ENCODE peak calls at places on chromosome 12, in five cellular contexts. Z, Y, P, A and B are unnamed samples.

GRCh38 chr12:6949063-6949594 is 2.0 kb upstream of the PTPN6 start:
- DNase-seq in Z (no peak), Y (peak; percentile 42), P (no peak), A (no peak), B (no peak)

GRCh38 chr12:85057370-85057963 is 21.3 kb downstream of the LRRIQ1 start:
- DNase-seq in Z (no peak), Y (no peak), P (peak; percentile 21), A (peak; percentile 68), B (no peak)

GRCh38 chr12:82019533-82019932 is 260.4 kb upstream of the PPFIA2 start:
- DNase-seq in Z (no peak), Y (no peak), P (no peak), A (peak; percentile 2), B (no peak)

GRCh38 chr12:46667547-46667946 is 158.2 kb downstream of the SLC38A4 start:
- DNase-seq in Z (no peak), Y (no peak), P (no peak), A (no peak), B (no peak)

GRCh38 chr12:87870061-87870460 is 159.1 kb downstream of the C12orf50 start:
- DNase-seq in Z (no peak), Y (no peak), P (no peak), A (no peak), B (no peak)

GRCh38 chr12:34390171-34390841 is 368.0 kb downstream of the ALG10 start:
- DNase-seq in Z (no peak), Y (peak; percentile 29), P (no peak), A (no peak), B (no peak)

GRCh38 chr12:58225067-58225877 is 283.9 kb downstream of the ATP23 start:
- DNase-seq in Z (no peak), Y (no peak), P (no peak), A (no peak), B (no peak)

GRCh38 chr12:53012928-53013327 is 6.7 kb downstream of the EIF4B start:
- DNase-seq in Z (no peak), Y (no peak), P (no peak), A (no peak), B (no peak)

GRCh38 chr12:54215990-54216579 is 27.3 kb upstream of the SMUG1 start:
- DNase-seq in Z (no peak), Y (peak; percentile 61), P (peak; percentile 35), A (peak; percentile 44), B (peak; percentile 68)

GRCh38 chr12:130970165-130970907 is 16.6 kb downstream of the ADGRD1 start:
- DNase-seq in Z (no peak), Y (no peak), P (no peak), A (no peak), B (no peak)

GRCh38 chr12:3964404-3964803 is 91.2 kb upstream of the PARP11 start:
- DNase-seq in Z (no peak), Y (no peak), P (no peak), A (peak; percentile 23), B (no peak)

GRCh38 chr12:40986031-40986430 is 202.1 kb upstream of the PDZRN4 start:
- DNase-seq in Z (no peak), Y (no peak), P (no peak), A (peak; percentile 53), B (no peak)

GRCh38 chr12:9079883-9080673 is 35.6 kb downstream of the A2M start:
- DNase-seq in Z (no peak), Y (no peak), P (no peak), A (no peak), B (no peak)

GRCh38 chr12:111446631-111447570 is 41.2 kb downstream of the SH2B3 start:
- DNase-seq in Z (no peak), Y (no peak), P (peak; percentile 3), A (no peak), B (no peak)

GRCh38 chr12:68825569-68826217 is 17.7 kb downstream of the MDM2 start:
- DNase-seq in Z (no peak), Y (no peak), P (no peak), A (no peak), B (no peak)

GRCh38 chr12:75944097-75944904 is 87.3 kb downstream of the PHLDA1 start:
- DNase-seq in Z (no peak), Y (no peak), P (no peak), A (peak; percentile 94), B (no peak)

GRCh38 chr12:34602213-34602940 is 580.1 kb downstream of the ALG10 start:
- DNase-seq in Z (no peak), Y (peak; percentile 31), P (no peak), A (no peak), B (no peak)

GRCh38 chr12:16606201-16606849 is 363 bp upstream of the LMO3 start:
- DNase-seq in Z (no peak), Y (peak; percentile 57), P (no peak), A (no peak), B (no peak)

GRCh38 chr12:106629797-106630669 is 47.2 kb downstream of the RFX4 start:
- DNase-seq in Z (no peak), Y (no peak), P (no peak), A (no peak), B (no peak)

GRCh38 chr12:69171881-69172280 is 67.5 kb upstream of the CPSF6 start:
- DNase-seq in Z (no peak), Y (no peak), P (no peak), A (no peak), B (no peak)

GRCh38 chr12:114407566-114408411 is 1.8 kb upstream of the TBX5 start:
- DNase-seq in Z (no peak), Y (no peak), P (no peak), A (no peak), B (no peak)

GRCh38 chr12:15163577-15163976 is 57.6 kb downstream of the RERG start:
- DNase-seq in Z (no peak), Y (no peak), P (no peak), A (no peak), B (no peak)

GRCh38 chr12:15163001-15163400 is 58.2 kb downstream of the RERG start:
- DNase-seq in Z (no peak), Y (no peak), P (no peak), A (no peak), B (no peak)

GRCh38 chr12:15168279-15168678 is 52.9 kb downstream of the RERG start:
- DNase-seq in Z (no peak), Y (no peak), P (no peak), A (no peak), B (no peak)

GRCh38 chr12:15164997-15165659 is 56.1 kb downstream of the RERG start:
- DNase-seq in Z (no peak), Y (peak; percentile 62), P (no peak), A (peak; percentile 4), B (no peak)
- H3K27ac ChIP-seq in Z (no peak overlapping the region), Y (peak overlapping the region; percentile 97), P (no peak overlapping the region), A (peak overlapping the region; percentile 38), B (no peak overlapping the region)

DNA sequence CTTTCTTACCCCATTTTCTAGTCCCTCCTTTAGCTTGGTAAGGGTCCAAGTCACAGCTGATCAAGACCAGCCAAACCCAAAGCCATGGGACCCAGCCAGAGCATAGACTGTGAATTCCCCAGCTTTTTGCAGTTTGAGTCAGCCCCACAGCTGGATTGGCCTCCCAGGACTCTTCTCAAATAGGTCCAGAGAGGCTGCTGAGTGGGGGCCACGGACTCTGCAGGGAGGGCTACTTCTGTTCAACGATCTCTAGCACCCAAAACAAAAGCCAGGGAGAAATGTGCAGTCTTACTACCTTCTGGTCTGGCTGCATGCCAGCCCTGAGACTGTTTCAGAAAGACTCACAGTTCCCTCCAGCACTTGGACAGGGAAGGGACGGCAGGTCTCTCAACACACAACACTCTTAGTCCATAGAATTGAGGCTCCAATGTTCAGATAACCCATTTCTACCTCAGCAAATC is 1.6 kb downstream of the VDR start:
- DNase-seq in Z (no peak), Y (peak; percentile 63), P (no peak), A (no peak), B (no peak)
- H3K27ac ChIP-seq in Z (no peak overlapping the region), Y (peak overlapping the region; percentile 39), P (no peak overlapping the region), A (peak overlapping the region; percentile 7), B (no peak overlapping the region)

GRCh38 chr12:11722578-11723138 is 73.2 kb downstream of the ETV6 start:
- DNase-seq in Z (no peak), Y (no peak), P (no peak), A (no peak), B (no peak)

GRCh38 chr12:11725616-11726015 is 76.1 kb downstream of the ETV6 start:
- DNase-seq in Z (no peak), Y (no peak), P (no peak), A (no peak), B (no peak)

GRCh38 chr12:11722071-11722470 is 72.6 kb downstream of the ETV6 start:
- DNase-seq in Z (no peak), Y (no peak), P (no peak), A (no peak), B (no peak)

GRCh38 chr12:11724888-11725310 is 75.4 kb downstream of the ETV6 start:
- DNase-seq in Z (no peak), Y (no peak), P (no peak), A (no peak), B (no peak)

GRCh38 chr12:11723993-11724392 is 74.5 kb downstream of the ETV6 start:
- DNase-seq in Z (no peak), Y (no peak), P (no peak), A (no peak), B (no peak)
- H3K27ac ChIP-seq in Z (no peak overlapping the region), Y (peak overlapping the region; percentile 77), P (no peak overlapping the region), A (no peak overlapping the region), B (no peak overlapping the region)

GRCh38 chr12:24996820-24997219 is 47.9 kb upstream of the BCAT1 start:
- DNase-seq in Z (no peak), Y (no peak), P (no peak), A (no peak), B (no peak)
- H3K27ac ChIP-seq in Z (no peak overlapping the region), Y (no peak overlapping the region), P (no peak overlapping the region), A (no peak overlapping the region), B (no peak overlapping the region)

DNA sequence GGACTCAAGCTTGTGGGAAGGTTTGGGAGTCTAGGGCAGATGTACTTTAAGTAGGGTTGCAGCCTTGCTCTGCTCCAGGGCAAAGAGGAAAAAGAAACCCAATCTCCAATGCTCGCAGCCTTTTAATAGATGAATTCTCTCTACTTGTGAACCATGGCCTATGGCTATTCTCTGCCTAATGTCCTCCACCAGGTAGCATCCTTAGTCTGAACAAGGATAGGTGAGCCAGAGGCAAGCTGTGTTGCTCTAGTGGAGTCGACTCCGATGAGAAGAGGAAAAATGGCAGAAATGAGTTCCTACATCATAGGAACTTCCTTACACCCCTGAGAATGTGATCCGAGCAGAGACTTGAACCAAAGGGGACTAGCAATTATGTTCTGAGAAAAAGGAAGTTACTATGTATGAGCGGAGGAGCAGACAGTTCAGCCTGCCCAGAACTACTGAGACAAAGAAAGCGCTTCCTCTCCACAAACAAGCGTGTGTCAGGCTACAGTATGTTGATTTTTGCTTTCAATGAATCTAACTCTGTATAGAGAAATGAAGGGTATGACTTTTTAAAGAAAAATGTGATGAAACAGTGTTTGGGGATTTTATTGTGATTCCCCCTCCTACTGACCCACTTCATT is 153.6 kb upstream of the ARID2 start:
- DNase-seq in Z (no peak), Y (no peak), P (no peak), A (no peak), B (no peak)
- H3K27ac ChIP-seq in Z (no peak overlapping the region), Y (no peak overlapping the region), P (no peak overlapping the region), A (no peak overlapping the region), B (no peak overlapping the region)

GRCh38 chr12:132398386-132398991 is 69.1 kb upstream of the GALNT9 start:
- DNase-seq in Z (no peak), Y (peak; percentile 40), P (no peak), A (no peak), B (no peak)

GRCh38 chr12:132397934-132398385 is 68.6 kb upstream of the GALNT9 start:
- DNase-seq in Z (no peak), Y (peak; percentile 39), P (no peak), A (no peak), B (no peak)

GRCh38 chr12:132399092-132400010 is 70.0 kb upstream of the GALNT9 start:
- DNase-seq in Z (no peak), Y (peak; percentile 34), P (no peak), A (no peak), B (no peak)

GRCh38 chr12:132401982-132402381 is 72.6 kb upstream of the GALNT9 start:
- DNase-seq in Z (no peak), Y (no peak), P (no peak), A (no peak), B (no peak)

GRCh38 chr12:132400011-132400641 is 70.7 kb upstream of the GALNT9 start:
- DNase-seq in Z (no peak), Y (no peak), P (no peak), A (no peak), B (no peak)
- H3K27ac ChIP-seq in Z (no peak overlapping the region), Y (no peak overlapping the region), P (no peak overlapping the region), A (no peak overlapping the region), B (no peak overlapping the region)